ENCODE peak calls at places on chromosomes 11 and 22, in ten cellular contexts. R, Y, N, B, H, V, E, Q, K and D are unnamed samples.

GRCh38 chr11:92383430-92383829 is 158.8 kb downstream of the FAT3 start:
- DNase-seq in R (no peak), Y (no peak), N (no peak), B (no peak), H (no peak), V (no peak), E (no peak), Q (peak), K (no peak), D (no peak)

GRCh38 chr11:75263944-75264349 is 23.4 kb downstream of the TPBGL start:
- DNase-seq in R (no peak), Y (no peak), N (no peak), B (peak), H (peak), V (peak), E (no peak), Q (no peak), K (no peak), D (no peak)

GRCh38 chr11:22337571-22338464 is at the start of gene SLC17A6:
- DNase-seq in R (peak), Y (no peak), N (no peak), B (no peak), H (no peak), V (peak), E (no peak), Q (peak), K (peak), D (no peak)

GRCh38 chr11:17767301-17767885 is 32.8 kb downstream of the KCNC1 start:
- DNase-seq in R (no peak), Y (no peak), N (no peak), B (no peak), H (peak), V (no peak), E (no peak), Q (no peak), K (no peak), D (no peak)

GRCh38 chr11:16403851-16404250 is 47.5 kb upstream of the SOX6 start:
- DNase-seq in R (no peak), Y (no peak), N (no peak), B (no peak), H (no peak), V (no peak), E (no peak), Q (no peak), K (no peak), D (no peak)

GRCh38 chr22:35630387-35630793 is 13.3 kb upstream of the MB start:
- DNase-seq in R (no peak), Y (no peak), N (no peak), B (no peak), H (peak), V (no peak), E (peak), Q (peak), K (no peak), D (no peak)

GRCh38 chr11:123608945-123609344 is 45.5 kb downstream of the SCN3B start:
- DNase-seq in R (no peak), Y (no peak), N (no peak), B (no peak), H (no peak), V (no peak), E (no peak), Q (no peak), K (no peak), D (no peak)

GRCh38 chr11:47216141-47216798 is 1.5 kb downstream of the DDB2 start:
- DNase-seq in R (peak), Y (peak), N (peak), B (peak), H (no peak), V (peak), E (peak), Q (peak), K (peak), D (peak)

GRCh38 chr22:27880778-27881394 is 38.2 kb downstream of the PITPNB start:
- DNase-seq in R (peak), Y (no peak), N (peak), B (peak), H (no peak), V (peak), E (peak), Q (peak), K (peak), D (no peak)

GRCh38 chr11:69641681-69642548 is 959 bp downstream of the CCND1 start:
- DNase-seq in R (no peak), Y (no peak), N (no peak), B (no peak), H (peak), V (peak), E (no peak), Q (no peak), K (no peak), D (no peak)

GRCh38 chr11:11480951-11481350 is 127.9 kb upstream of the CSNK2A3 start:
- DNase-seq in R (no peak), Y (no peak), N (no peak), B (no peak), H (no peak), V (no peak), E (no peak), Q (no peak), K (no peak), D (no peak)

GRCh38 chr22:41367680-41368542 is 13.8 kb upstream of the TEF start:
- DNase-seq in R (peak), Y (peak), N (peak), B (peak), H (no peak), V (no peak), E (no peak), Q (no peak), K (peak), D (no peak)

GRCh38 chr22:30325065-30325720 is 1.5 kb downstream of the TBC1D10A start:
- DNase-seq in R (peak), Y (peak), N (peak), B (peak), H (no peak), V (no peak), E (no peak), Q (peak), K (peak), D (peak)
- TF ChIP-seq POLR2A in R (peak), Y (no peak), N (no peak), B (no peak), H (no peak), V (no peak), E (no peak), Q (no peak), K (no peak), D (no peak)

DNA sequence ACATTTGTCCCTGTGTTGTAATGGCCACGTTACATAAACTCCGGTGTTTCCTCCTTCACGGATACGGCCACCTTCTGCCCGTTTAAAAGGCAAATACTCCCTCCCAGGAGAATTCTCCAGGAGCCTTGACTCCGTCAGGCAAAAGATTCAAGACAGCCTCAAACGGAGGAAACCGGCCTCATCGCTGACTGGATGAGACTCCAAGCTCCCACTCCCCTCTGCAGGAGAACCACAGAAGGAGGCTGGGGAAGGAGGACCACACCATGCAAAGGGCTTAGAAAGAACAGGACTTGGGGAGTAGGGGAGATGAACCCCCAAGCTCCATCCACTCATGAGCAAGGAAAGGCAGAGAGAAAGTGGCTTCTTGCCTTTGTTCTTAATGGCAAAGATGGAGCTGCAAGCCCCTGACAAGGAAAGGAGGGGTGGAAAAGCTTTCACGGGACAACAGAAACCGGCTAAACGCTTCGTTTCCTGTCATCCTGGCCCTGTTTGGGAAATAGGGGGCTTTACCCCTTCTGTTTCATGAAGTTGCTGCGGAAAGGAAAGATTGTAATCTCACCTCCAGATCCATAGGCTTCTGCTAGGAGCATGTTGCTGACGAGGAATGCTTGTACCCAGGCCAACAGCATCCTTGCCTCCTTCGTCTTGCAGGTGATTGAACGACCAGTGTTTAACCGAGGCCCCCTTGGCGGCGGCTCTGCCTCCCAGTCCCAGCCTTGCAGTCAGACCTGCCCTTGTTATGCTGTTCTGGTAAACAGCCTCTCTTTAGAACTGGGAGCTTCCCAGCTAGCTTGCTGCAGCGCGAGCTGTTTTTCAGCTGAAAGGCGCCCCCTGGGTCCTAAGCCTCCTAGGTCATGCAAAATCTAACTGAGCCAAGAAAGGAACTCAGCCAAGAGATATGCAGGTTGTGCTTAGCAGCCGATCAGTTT is at the start of gene PIK3IP1:
- DNase-seq in R (peak), Y (peak), N (peak), B (peak), H (peak), V (peak), E (peak), Q (peak), K (peak), D (peak)
- TF ChIP-seq POLR2A in R (peak), Y (peak), N (peak), B (peak), H (peak), V (peak), E (no peak), Q (no peak), K (peak), D (no peak)

GRCh38 chr22:46754110-46754799 is 8.2 kb upstream of the TBC1D22A start:
- DNase-seq in R (peak), Y (peak), N (peak), B (peak), H (peak), V (peak), E (peak), Q (peak), K (peak), D (peak)
- TF ChIP-seq POLR2A in R (peak), Y (peak), N (no peak), B (no peak), H (peak), V (no peak), E (no peak), Q (peak), K (peak), D (peak)

GRCh38 chr11:73379189-73379880 is 3.1 kb downstream of the RELT start:
- DNase-seq in R (no peak), Y (no peak), N (no peak), B (no peak), H (no peak), V (no peak), E (no peak), Q (no peak), K (peak), D (no peak)

GRCh38 chr11:73376803-73377629 is 817 bp downstream of the RELT start:
- DNase-seq in R (peak), Y (peak), N (peak), B (peak), H (peak), V (peak), E (peak), Q (peak), K (peak), D (peak)

GRCh38 chr11:73374130-73374529 is 2.1 kb upstream of the RELT start:
- DNase-seq in R (no peak), Y (no peak), N (no peak), B (no peak), H (no peak), V (no peak), E (no peak), Q (no peak), K (no peak), D (no peak)

GRCh38 chr11:73375830-73376167 is 400 bp upstream of the RELT start:
- DNase-seq in R (no peak), Y (no peak), N (no peak), B (peak), H (no peak), V (no peak), E (no peak), Q (no peak), K (no peak), D (no peak)

DNA sequence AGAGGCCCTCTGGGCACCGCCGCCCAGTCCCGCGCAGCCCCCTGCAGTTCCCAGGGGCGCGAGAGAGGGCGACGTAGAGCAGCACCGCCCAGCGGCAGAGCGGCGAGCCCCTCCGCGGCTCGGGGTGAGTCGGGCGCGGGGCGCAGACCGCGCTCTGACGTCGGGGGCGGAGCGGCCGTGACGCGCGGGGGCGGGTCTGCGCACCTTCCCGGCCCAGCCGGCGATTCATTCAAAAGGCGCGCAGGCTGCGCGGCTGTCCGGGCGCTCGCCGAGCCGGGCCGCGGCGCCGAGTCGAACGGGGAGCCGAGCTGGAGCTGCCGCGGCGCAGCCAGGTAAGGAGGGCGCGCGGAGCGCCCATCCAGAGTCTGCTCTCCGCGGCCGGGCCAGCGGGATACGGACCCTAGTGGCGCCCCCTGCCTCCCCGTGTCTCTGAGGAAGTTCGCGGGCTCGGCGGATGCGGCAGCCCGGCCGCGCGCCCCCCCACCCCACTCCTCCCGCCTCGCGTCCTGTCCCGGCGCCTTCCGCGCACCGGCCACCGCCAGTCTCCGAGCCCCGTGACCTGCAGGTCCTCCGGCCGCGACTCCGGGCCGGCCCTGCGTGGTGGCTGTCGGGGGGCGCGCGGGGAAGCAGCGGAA is at the start of gene RELT:
- DNase-seq in R (peak), Y (peak), N (peak), B (peak), H (peak), V (peak), E (peak), Q (peak), K (peak), D (peak)
- TF ChIP-seq POLR2A in R (peak), Y (peak), N (peak), B (peak), H (peak), V (peak), E (peak), Q (peak), K (peak), D (peak)

DNA sequence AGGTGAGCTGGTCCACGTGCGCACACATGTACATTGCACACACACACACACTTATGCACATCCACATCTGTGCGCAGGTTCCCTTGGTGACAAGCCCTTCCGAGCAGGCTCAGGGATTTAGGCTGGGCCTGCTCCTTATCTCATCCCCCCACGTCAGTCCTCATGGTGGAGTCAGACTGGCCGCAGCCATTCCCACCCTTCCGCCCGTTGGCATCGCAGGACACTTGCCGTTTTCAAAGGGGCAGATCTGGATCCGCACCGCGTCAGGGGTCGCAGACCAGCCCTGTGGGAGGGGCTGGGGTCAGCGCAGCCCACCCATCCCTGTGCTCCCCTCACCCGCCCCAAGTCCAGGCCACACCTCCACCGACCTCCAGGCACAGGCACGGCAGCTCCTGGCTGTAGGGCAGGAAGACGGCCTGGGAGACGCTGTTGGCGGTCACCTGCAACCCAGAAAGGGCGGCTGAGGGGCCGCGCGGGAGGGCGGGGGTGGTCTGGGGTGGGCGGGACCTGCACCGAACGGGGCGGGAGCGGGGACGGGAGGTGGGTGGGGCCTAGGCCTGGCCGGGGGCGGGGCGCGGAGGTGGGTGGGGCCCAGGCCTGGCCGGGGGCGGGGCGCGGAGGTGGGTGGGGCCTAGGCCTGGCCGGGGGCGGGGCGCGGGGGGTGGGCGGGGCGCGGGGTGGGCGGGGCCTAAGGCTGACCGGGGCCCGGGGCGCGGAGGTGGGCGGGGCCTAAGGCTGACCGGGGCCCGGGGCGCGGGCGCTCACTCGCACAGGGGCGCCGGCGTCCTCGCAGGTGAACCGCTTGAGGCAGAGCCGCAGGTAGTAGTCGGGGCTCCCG is 13.3 kb downstream of the IL17REL start:
- DNase-seq in R (no peak), Y (no peak), N (no peak), B (no peak), H (peak), V (no peak), E (no peak), Q (no peak), K (peak), D (no peak)
- TF ChIP-seq POLR2A in R (no peak), Y (no peak), N (no peak), B (no peak), H (no peak), V (no peak), E (no peak), Q (no peak), K (no peak), D (no peak)

GRCh38 chr22:43187171-43188099 is 501 bp upstream of the TTLL12 start:
- DNase-seq in R (peak), Y (peak), N (peak), B (peak), H (peak), V (peak), E (peak), Q (peak), K (peak), D (peak)
- TF ChIP-seq POLR2A in R (peak), Y (peak), N (peak), B (peak), H (no peak), V (peak), E (peak), Q (peak), K (peak), D (peak)

DNA sequence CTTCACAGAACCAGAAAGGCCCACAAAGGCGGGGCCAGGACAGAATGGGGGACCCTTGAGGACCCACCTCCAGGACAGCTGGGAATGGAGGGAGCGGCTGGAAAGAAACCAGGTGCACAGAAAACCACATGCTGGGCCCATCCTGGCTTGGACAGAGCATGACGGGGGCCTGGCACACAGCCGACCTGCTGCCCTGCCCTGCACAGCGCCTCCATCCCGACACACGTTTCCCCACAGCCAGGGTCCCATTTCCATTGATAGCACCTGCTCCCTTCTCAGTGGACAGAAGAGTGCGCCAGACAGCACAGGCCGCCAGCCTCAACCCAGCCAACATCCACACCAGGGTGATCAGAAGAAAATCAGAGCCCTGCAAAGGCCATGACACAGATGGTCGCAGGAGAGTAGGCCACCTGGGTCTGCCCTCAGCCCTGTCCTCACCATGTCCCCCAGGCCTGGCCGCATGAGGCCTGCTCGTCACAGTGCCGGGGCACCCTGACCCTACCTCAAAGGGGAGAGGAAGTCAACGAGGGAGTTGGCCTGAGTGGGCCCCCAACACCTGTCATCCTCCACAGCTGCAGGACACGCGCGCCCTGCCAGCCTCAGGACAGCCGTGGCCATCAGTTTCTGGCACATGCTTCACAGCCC is 28.1 kb downstream of the BRD1 start:
- DNase-seq in R (no peak), Y (no peak), N (no peak), B (no peak), H (no peak), V (no peak), E (no peak), Q (no peak), K (no peak), D (no peak)
- TF ChIP-seq POLR2A in R (no peak), Y (no peak), N (no peak), B (no peak), H (no peak), V (no peak), E (no peak), Q (no peak), K (no peak), D (no peak)

GRCh38 chr22:38754247-38755154 is 1.3 kb downstream of the SUN2 start:
- DNase-seq in R (peak), Y (peak), N (peak), B (peak), H (no peak), V (peak), E (no peak), Q (no peak), K (peak), D (peak)
- TF ChIP-seq POLR2A in R (no peak), Y (peak), N (peak), B (no peak), H (no peak), V (no peak), E (no peak), Q (no peak), K (no peak), D (no peak)

GRCh38 chr11:116835042-116835772 is 2.2 kb downstream of the APOA1 start:
- DNase-seq in R (no peak), Y (no peak), N (no peak), B (no peak), H (no peak), V (peak), E (no peak), Q (no peak), K (no peak), D (no peak)
- TF ChIP-seq POLR2A in R (no peak), Y (no peak), N (no peak), B (no peak), H (no peak), V (no peak), E (no peak), Q (no peak), K (no peak), D (no peak)

DNA sequence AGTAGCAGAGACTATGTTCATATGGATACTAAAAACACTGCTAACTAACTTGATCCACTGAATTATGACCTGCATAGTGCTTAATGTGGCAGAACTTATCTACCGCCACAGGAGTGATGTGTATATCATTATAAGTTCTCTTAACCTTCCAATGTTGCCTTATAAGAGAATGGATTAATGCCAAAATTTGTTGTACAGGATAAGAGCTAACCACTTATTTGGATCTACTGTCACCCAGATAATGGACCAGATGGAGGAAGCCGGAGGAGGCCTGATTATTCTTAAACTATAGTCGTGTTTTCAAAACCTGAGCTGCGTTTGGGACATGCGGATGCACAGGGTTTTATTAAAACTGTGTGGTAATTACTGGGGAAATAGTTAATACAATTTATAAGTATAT is 1.9 kb upstream of the OR51B4 start:
- DNase-seq in R (no peak), Y (no peak), N (no peak), B (no peak), H (no peak), V (no peak), E (no peak), Q (no peak), K (no peak), D (no peak)
- TF ChIP-seq POLR2A in R (no peak), Y (no peak), N (no peak), B (no peak), H (no peak), V (no peak), E (no peak), Q (no peak), K (no peak), D (no peak)